ENCODE peak calls at places on chromosomes 12 and 14, in four cellular contexts. N is upper lobe of right lung, J is fibroblast of mammary gland, W is Peyer's patch. R is an unnamed sample.

GRCh38 chr12:62438098-62438692 is 28.4 kb upstream of the MON2 start:
- DNase-seq in N (no peak), J (peak; percentile 63), W (no peak), R (peak; percentile 65)

GRCh38 chr12:95970905-95971304 is 25.2 kb downstream of the HAL start:
- DNase-seq in N (no peak), J (no peak), W (no peak), R (no peak)

GRCh38 chr12:46675736-46676135 is 150.1 kb downstream of the SLC38A4 start:
- DNase-seq in N (peak; percentile 63), J (peak; percentile 62), W (no peak), R (peak; percentile 56)

GRCh38 chr12:102376251-102376747 is 104.1 kb downstream of the IGF1 start:
- DNase-seq in N (no peak), J (peak; percentile 74), W (no peak), R (peak; percentile 88)

GRCh38 chr12:82760423-82760822 is 73.7 kb downstream of the TMTC2 start:
- DNase-seq in N (no peak), J (no peak), W (no peak), R (no peak)

GRCh38 chr12:96198970-96199369 is 4.8 kb downstream of the ELK3 start:
- DNase-seq in N (no peak), J (peak; percentile 96), W (no peak), R (peak; percentile 86)

GRCh38 chr14:80850197-80850814 is 91.2 kb downstream of the CEP128 start:
- DNase-seq in N (no peak), J (peak; percentile 67), W (no peak), R (peak; percentile 66)

GRCh38 chr12:1920971-1921370 is 2.5 kb upstream of the CACNA2D4 start:
- DNase-seq in N (peak; percentile 73), J (no peak), W (peak; percentile 47), R (no peak)

GRCh38 chr12:12294215-12295005 is 27.6 kb upstream of the LRP6 start:
- DNase-seq in N (no peak), J (no peak), W (no peak), R (peak; percentile 8)

DNA sequence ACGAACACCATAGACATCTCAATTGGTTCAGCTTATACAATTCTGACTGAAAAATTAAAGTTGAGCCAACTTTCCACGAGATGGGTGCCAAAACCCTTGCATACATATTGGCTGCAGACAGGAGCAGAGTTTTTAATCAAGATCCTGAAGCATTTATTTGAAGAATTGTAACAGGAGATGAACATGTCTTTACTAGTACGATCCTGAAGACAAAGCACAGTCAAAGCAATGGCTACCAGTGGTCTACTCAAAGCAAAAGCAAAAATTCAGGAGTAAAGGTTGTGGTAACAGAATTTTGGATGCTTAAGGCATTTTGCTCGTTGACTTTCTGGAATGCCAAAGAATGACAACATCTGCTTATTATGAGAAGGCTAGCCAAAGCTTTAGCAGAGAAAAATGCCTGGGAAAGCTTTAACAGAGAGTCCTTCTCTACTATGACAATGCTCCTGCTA is 20.7 kb downstream of the ZDHHC17 start:
- DNase-seq in N (no peak), J (peak; percentile 64), W (no peak), R (peak; percentile 70)
- H3K4me3 ChIP-seq in N (no peak overlapping the region), J (no peak overlapping the region), W (no peak overlapping the region), R (no peak overlapping the region)

GRCh38 chr12:111414711-111415252 is 9.1 kb downstream of the SH2B3 start:
- DNase-seq in N (no peak), J (no peak), W (no peak), R (no peak)
- TF ChIP-seq CTCF in N (no peak), J (no peak), W (no peak), R (no peak)

GRCh38 chr12:7092229-7092985 is at the start of gene C1R:
- DNase-seq in N (peak; percentile 81), J (peak; percentile 92), W (peak; percentile 76), R (peak; percentile 92)
- H3K4me3 ChIP-seq in N (peak within 1 kb of the TSS; percentile 65), J (peak within 1 kb of the TSS; percentile 60), W (peak within 1 kb of the TSS; percentile 39), R (peak within 1 kb of the TSS; percentile 67)

GRCh38 chr14:75800792-75801191 is 139.7 kb downstream of the TTLL5 start:
- DNase-seq in N (no peak), J (no peak), W (no peak), R (no peak)
- TF ChIP-seq CTCF in N (no peak), J (no peak), W (no peak), R (no peak)

GRCh38 chr12:6701078-6701768 is 608 bp upstream of the PIANP start:
- DNase-seq in N (no peak), J (no peak), W (no peak), R (peak; percentile 7)

GRCh38 chr12:6698352-6699046 is 2.1 kb downstream of the PIANP start:
- DNase-seq in N (no peak), J (no peak), W (no peak), R (no peak)

GRCh38 chr12:6699259-6699988 is 1.2 kb downstream of the PIANP start:
- DNase-seq in N (peak; percentile 35), J (no peak), W (no peak), R (no peak)

GRCh38 chr12:6699989-6700645 is 498 bp downstream of the PIANP start:
- DNase-seq in N (peak; percentile 53), J (no peak), W (no peak), R (no peak)

GRCh38 chr12:6700646-6701051 is at the start of gene PIANP:
- DNase-seq in N (peak; percentile 73), J (no peak), W (peak; percentile 57), R (peak; percentile 20)
- H3K4me3 ChIP-seq in N (peak within 1 kb of the TSS; percentile 25), J (peak within 1 kb of the TSS; percentile 34), W (peak within 1 kb of the TSS; percentile 49), R (peak within 1 kb of the TSS; percentile 56)

GRCh38 chr12:116698131-116698495 is 39.8 kb downstream of the SPRING1 start:
- DNase-seq in N (no peak), J (no peak), W (no peak), R (no peak)

GRCh38 chr12:116700066-116700465 is 37.8 kb downstream of the SPRING1 start:
- DNase-seq in N (no peak), J (no peak), W (no peak), R (no peak)

GRCh38 chr12:116698554-116698953 is 39.3 kb downstream of the SPRING1 start:
- DNase-seq in N (no peak), J (no peak), W (no peak), R (no peak)

GRCh38 chr12:116695464-116695725 is 42.5 kb downstream of the SPRING1 start:
- DNase-seq in N (no peak), J (no peak), W (no peak), R (no peak)

DNA sequence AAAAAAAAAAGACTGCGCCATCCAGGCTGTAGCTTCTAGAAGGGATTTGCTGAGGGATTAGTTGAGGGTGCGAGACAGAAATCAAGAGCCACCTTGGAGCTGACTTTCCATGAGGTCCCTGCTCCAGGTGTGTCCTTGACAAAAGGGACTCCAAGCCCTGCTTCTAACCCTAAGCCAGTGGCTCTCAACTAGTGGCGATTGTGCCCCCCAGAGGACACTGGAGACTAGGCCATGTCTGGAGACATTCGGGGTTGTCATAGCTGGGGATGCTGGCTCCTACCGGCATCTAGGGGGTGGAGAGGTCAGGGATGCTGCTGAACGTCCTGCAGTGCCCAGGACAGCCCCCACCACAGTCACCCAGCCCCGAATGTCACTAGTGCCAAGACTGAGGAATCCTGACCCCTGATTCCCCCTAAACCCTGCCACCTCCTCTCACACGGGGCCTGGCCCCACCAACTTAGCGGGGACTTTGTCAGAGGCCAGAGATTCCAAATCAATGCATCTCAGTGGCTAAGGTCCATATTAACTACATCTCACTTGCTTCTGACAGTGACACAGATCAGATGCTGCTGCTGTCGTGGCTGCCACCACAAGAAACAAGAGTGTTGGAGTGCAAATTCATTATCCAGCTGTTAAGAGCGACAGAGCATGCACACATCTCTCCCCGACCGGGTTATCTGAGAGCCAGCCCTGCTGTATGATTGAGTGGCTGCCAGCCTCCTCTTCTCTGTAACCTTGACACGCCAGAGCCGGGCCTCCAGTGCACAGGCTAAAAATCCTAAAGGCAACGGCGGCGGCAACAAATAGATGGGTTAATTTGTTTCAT is 40.4 kb downstream of the SPRING1 start:
- DNase-seq in N (no peak), J (peak; percentile 30), W (no peak), R (no peak)
- TF ChIP-seq CTCF in N (peak; percentile 18), J (peak; percentile 36), W (no peak), R (peak; percentile 36)

GRCh38 chr14:76615331-76615730 is 145.9 kb upstream of the VASH1 start:
- DNase-seq in N (no peak), J (no peak), W (no peak), R (no peak)
- H3K4me3 ChIP-seq in N (no peak overlapping the region), J (no peak overlapping the region), W (no peak overlapping the region), R (no peak overlapping the region)

GRCh38 chr14:81991998-81992397 is 458.3 kb upstream of the SEL1L start:
- DNase-seq in N (no peak), J (peak; percentile 1), W (no peak), R (no peak)
- TF ChIP-seq CTCF in N (peak; percentile 14), J (peak; percentile 15), W (no peak), R (no peak)

GRCh38 chr12:104582739-104583138 is 126.0 kb downstream of the CHST11 start:
- DNase-seq in N (no peak), J (no peak), W (no peak), R (no peak)
- H3K4me3 ChIP-seq in N (no peak overlapping the region), J (no peak overlapping the region), W (no peak overlapping the region), R (no peak overlapping the region)

R was measured in fibroblast of villous mesenchyme.